ENCODE peak calls at places on chromosome 6, in seven cellular contexts. One of them, this sample, is unnamed.

GRCh38 chr6:32195902-32196681 is 3.6 kb upstream of the GPSM3 start:
- DNase-seq in SK-N-MC: no peak
- DNase-seq in MM.1S: peak; percentile 56
- DNase-seq in HepG2: peak; percentile 88
- DNase-seq in GM23338: peak; percentile 97
- DNase-seq in fibroblast of lung: peak; percentile 91
- DNase-seq in hepatocyte: peak; percentile 91
- DNase-seq in this sample: peak; percentile 92

GRCh38 chr6:144467153-144467762 is 182.1 kb downstream of the UTRN start:
- DNase-seq in SK-N-MC: no peak
- DNase-seq in MM.1S: no peak
- DNase-seq in HepG2: no peak
- DNase-seq in GM23338: peak; percentile 14
- DNase-seq in fibroblast of lung: no peak
- DNase-seq in hepatocyte: no peak
- DNase-seq in this sample: no peak

GRCh38 chr6:11810854-11811643 is 32.4 kb upstream of the ADTRP start:
- DNase-seq in SK-N-MC: no peak
- DNase-seq in MM.1S: no peak
- DNase-seq in HepG2: no peak
- DNase-seq in GM23338: no peak
- DNase-seq in fibroblast of lung: peak; percentile 59
- DNase-seq in hepatocyte: no peak
- DNase-seq in this sample: peak; percentile 81

GRCh38 chr6:106553440-106553839 is 75.9 kb downstream of the RTN4IP1 start:
- DNase-seq in SK-N-MC: no peak
- DNase-seq in MM.1S: no peak
- DNase-seq in HepG2: no peak
- DNase-seq in GM23338: no peak
- DNase-seq in fibroblast of lung: no peak
- DNase-seq in hepatocyte: no peak
- DNase-seq in this sample: no peak

GRCh38 chr6:161169060-161169459 is 104.8 kb downstream of the AGPAT4 start:
- DNase-seq in SK-N-MC: no peak
- DNase-seq in MM.1S: no peak
- DNase-seq in HepG2: no peak
- DNase-seq in GM23338: no peak
- DNase-seq in fibroblast of lung: no peak
- DNase-seq in hepatocyte: no peak
- DNase-seq in this sample: no peak

GRCh38 chr6:36722365-36722764 is 24.7 kb downstream of the RAB44 start:
- DNase-seq in SK-N-MC: no peak
- DNase-seq in MM.1S: no peak
- DNase-seq in HepG2: no peak
- DNase-seq in GM23338: no peak
- DNase-seq in fibroblast of lung: no peak
- DNase-seq in hepatocyte: no peak
- DNase-seq in this sample: no peak

GRCh38 chr6:83852528-83853177 is 507 bp upstream of the RIPPLY2 start:
- DNase-seq in SK-N-MC: no peak
- DNase-seq in MM.1S: no peak
- DNase-seq in HepG2: no peak
- DNase-seq in GM23338: no peak
- DNase-seq in fibroblast of lung: no peak
- DNase-seq in hepatocyte: no peak
- DNase-seq in this sample: no peak

GRCh38 chr6:52543262-52543661 is 33.6 kb downstream of the TRAM2 start:
- DNase-seq in SK-N-MC: no peak
- DNase-seq in MM.1S: no peak
- DNase-seq in HepG2: no peak
- DNase-seq in GM23338: no peak
- DNase-seq in fibroblast of lung: peak; percentile 34
- DNase-seq in hepatocyte: no peak
- DNase-seq in this sample: no peak

GRCh38 chr6:37943436-37944058 is 124.0 kb downstream of the ZFAND3 start:
- DNase-seq in SK-N-MC: no peak
- DNase-seq in MM.1S: no peak
- DNase-seq in HepG2: no peak
- DNase-seq in GM23338: no peak
- DNase-seq in fibroblast of lung: no peak
- DNase-seq in hepatocyte: no peak
- DNase-seq in this sample: no peak

GRCh38 chr6:73579389-73579788 is 58.6 kb upstream of the EEF1A1 start:
- DNase-seq in SK-N-MC: no peak
- DNase-seq in MM.1S: no peak
- DNase-seq in HepG2: no peak
- DNase-seq in GM23338: peak; percentile 29
- DNase-seq in fibroblast of lung: no peak
- DNase-seq in hepatocyte: no peak
- DNase-seq in this sample: no peak

GRCh38 chr6:108727966-108728730 is 120.1 kb upstream of the ARMC2 start:
- DNase-seq in SK-N-MC: no peak
- DNase-seq in MM.1S: no peak
- DNase-seq in HepG2: no peak
- DNase-seq in GM23338: no peak
- DNase-seq in fibroblast of lung: no peak
- DNase-seq in hepatocyte: no peak
- DNase-seq in this sample: no peak

DNA sequence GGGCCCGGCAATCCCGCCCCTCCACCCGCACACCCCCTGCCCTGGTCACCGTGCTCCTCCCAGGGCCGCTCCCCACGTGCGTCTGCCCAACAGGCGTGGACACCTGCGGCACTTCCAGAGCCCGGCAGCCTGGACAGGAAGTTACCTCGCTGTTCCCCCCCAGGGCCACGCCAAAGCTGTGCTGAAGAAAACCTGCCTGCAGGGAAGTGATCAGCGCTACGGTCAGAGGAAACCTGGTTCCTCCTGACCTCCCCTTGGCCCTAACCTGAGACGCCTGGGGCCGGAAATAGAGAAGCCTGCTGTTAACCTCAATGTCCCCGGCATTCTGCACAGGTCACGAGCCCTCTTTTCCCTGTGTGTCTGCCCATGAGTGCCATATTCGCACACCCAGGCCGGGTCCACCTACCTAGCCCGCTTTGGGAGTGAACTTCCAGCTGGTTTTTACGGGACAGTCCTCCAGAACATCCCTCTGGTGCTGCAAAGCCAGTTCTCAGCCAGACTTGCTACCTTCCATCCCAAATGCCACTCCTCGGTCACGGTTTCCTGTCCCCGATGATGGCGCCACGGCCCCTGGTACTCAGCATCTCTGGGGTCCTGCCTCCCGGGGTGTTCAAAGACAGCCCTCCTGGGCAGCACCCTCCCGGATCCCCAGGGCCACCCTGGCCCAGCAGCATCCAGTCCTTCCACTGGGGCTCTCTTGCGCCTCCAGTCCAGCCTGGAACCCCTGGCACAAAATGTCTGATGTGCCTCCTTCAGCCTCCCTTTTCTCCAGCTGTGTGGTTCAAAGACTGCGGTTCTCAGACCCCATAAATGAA is 12.0 kb upstream of the IRF4 start:
- DNase-seq in SK-N-MC: no peak
- DNase-seq in MM.1S: no peak
- DNase-seq in HepG2: no peak
- DNase-seq in GM23338: no peak
- DNase-seq in fibroblast of lung: no peak
- DNase-seq in hepatocyte: no peak
- DNase-seq in this sample: no peak
- TF ChIP-seq EZH2 in SK-N-MC: no peak
- TF ChIP-seq EZH2 in MM.1S: no peak
- TF ChIP-seq EZH2 in HepG2: no peak
- TF ChIP-seq EZH2 in GM23338: no peak
- TF ChIP-seq EZH2 in fibroblast of lung: no peak
- TF ChIP-seq EZH2 in hepatocyte: no peak
- TF ChIP-seq EZH2 in this sample: no peak

DNA sequence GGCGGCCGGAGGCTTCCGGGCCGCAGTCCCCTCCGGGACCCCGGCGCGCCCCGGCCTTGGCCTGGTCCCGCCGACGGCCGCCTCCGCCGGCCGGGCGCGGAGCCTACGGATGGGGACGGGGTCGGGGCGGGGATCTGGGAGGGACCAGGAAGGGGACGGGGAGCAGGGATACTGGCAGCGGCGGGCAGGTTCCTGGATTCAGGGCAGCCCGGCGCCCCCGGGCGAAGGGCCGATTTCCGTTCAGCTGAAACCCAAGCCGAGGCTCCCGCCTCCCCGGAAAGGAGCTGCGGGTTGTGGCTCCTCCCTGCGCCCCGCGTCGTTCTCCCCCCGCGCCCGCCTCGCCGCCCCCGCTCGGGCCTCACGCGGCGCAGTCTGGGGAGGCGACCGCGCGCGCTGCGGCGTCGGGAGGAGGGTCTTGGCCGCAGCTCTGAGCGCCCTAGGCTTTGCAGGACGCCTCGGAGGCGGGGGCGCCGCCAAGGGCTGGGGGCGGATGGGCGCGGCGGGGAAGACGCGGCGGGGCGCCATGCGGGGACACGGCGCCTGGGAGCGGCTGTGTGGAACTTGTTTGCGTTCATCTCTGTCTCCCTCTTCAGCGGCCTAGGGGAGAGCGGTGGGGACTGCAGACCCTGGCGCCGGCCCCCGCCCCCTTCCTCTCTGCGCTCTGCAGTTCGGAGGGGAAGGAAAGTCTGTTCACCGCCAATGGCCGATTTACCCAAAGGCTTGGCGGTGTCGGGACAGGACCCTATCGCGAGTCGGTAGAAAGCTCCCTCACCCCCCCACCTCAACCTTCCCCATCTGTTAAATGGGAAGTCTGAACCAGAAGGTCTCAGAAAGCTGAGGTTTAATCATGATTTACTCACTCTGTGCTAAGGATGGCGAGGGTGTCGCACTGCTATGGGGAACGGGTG is 22.7 kb upstream of the TMEM181 start:
- DNase-seq in SK-N-MC: no peak
- DNase-seq in MM.1S: no peak
- DNase-seq in HepG2: peak; percentile 56
- DNase-seq in GM23338: peak; percentile 80
- DNase-seq in fibroblast of lung: peak; percentile 61
- DNase-seq in hepatocyte: peak; percentile 70
- DNase-seq in this sample: peak; percentile 78
- TF ChIP-seq EZH2 in SK-N-MC: no peak
- TF ChIP-seq EZH2 in MM.1S: no peak
- TF ChIP-seq EZH2 in HepG2: no peak
- TF ChIP-seq EZH2 in GM23338: no peak
- TF ChIP-seq EZH2 in fibroblast of lung: peak; percentile 97
- TF ChIP-seq EZH2 in hepatocyte: no peak
- TF ChIP-seq EZH2 in this sample: no peak

DNA sequence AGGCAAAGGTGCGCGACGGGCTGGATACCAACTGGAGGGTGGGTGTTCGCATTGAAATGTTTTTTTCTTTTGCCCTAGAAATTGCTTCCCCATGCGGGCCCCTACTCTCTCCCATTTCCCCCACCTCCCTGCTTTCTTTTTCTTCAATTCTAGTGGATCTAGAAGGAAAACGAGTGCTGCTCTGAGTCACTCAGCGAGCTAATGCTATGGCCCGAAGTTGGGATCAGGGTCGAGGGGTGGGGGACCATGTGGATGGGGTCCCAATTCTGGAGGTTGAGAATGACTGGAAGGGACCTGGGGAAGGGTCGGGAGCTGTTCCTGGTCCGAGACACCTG is 71.5 kb downstream of the SOX4 start:
- DNase-seq in SK-N-MC: no peak
- DNase-seq in MM.1S: no peak
- DNase-seq in HepG2: no peak
- DNase-seq in GM23338: no peak
- DNase-seq in fibroblast of lung: peak; percentile 22
- DNase-seq in hepatocyte: no peak
- DNase-seq in this sample: peak; percentile 11
- TF ChIP-seq EZH2 in SK-N-MC: no peak
- TF ChIP-seq EZH2 in MM.1S: no peak
- TF ChIP-seq EZH2 in HepG2: no peak
- TF ChIP-seq EZH2 in GM23338: no peak
- TF ChIP-seq EZH2 in fibroblast of lung: no peak
- TF ChIP-seq EZH2 in hepatocyte: no peak
- TF ChIP-seq EZH2 in this sample: no peak

DNA sequence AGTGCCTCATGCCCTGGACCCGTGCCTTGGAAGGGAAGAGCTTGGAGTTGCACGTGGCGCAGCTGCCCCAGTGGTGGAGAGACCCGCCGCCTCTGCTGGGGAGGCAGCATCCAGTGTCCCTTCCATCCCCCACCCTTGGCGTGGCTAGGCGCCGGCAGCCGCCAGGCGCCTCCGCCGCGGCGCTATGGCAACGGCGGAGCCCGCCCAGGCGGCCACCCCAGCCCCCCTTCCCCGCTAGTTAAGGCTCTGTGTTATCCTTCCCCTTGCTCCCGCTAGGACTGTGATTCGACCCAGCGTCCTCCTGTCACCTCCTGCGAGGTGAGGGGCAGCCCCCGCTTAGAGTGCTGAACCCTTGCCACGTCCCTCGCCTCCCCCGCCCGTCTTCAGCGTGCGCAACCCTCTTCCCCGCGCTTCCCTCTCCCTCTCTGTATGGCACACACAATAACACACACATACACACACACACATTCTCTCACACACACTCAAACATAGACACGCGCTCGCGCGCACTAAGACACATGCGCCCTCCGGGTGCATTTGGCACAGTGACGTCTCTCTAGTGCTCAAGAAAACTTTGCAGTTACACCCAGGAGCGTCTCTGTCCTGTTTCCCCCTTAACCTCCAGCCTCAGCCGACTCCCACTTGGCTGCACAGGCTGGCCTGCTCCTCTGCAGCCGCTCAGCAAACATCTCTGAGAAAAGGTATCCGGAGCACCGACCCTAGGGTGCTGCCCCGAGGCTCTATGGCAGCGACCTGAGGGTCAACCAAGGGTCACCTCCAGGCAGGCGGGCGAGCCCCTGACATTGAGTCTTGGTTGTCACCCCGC is 8.5 kb downstream of the GRIK2 start:
- DNase-seq in SK-N-MC: no peak
- DNase-seq in MM.1S: no peak
- DNase-seq in HepG2: no peak
- DNase-seq in GM23338: peak; percentile 81
- DNase-seq in fibroblast of lung: peak; percentile 20
- DNase-seq in hepatocyte: peak; percentile 40
- DNase-seq in this sample: no peak
- TF ChIP-seq EZH2 in SK-N-MC: no peak
- TF ChIP-seq EZH2 in MM.1S: no peak
- TF ChIP-seq EZH2 in HepG2: no peak
- TF ChIP-seq EZH2 in GM23338: no peak
- TF ChIP-seq EZH2 in fibroblast of lung: no peak
- TF ChIP-seq EZH2 in hepatocyte: no peak
- TF ChIP-seq EZH2 in this sample: no peak